ENCODE peak calls at places on chromosomes 12 and 14, in six cellular contexts. One of them, this sample, is unnamed.

GRCh38 chr12:65911321-65911720 is 87.0 kb downstream of the HMGA2 start:
- DNase-seq in GM03348: peak; percentile 16
- DNase-seq in transverse colon: peak; percentile 77
- DNase-seq in esophagus muscularis mucosa: no peak
- DNase-seq in NCI-H187 treated with DMSO at 0.1 percent for 48 hours: no peak
- DNase-seq in right atrium auricular region: no peak
- DNase-seq in this sample: no peak

GRCh38 chr12:43882578-43883178 is 46.8 kb downstream of the TMEM117 start:
- DNase-seq in NCI-H187 treated with DMSO at 0.1 percent for 48 hours: peak; percentile 8
- DNase-seq in transverse colon: peak; percentile 12
- DNase-seq in right atrium auricular region: no peak
- DNase-seq in esophagus muscularis mucosa: no peak
- DNase-seq in GM03348: peak; percentile 79
- DNase-seq in this sample: no peak

GRCh38 chr12:33116284-33116683 is 219.7 kb upstream of the PKP2 start:
- DNase-seq in esophagus muscularis mucosa: no peak
- DNase-seq in GM03348: no peak
- DNase-seq in NCI-H187 treated with DMSO at 0.1 percent for 48 hours: no peak
- DNase-seq in transverse colon: no peak
- DNase-seq in right atrium auricular region: no peak
- DNase-seq in this sample: no peak

GRCh38 chr14:63542231-63542999 is 762 bp downstream of the PPP2R5E start:
- DNase-seq in NCI-H187 treated with DMSO at 0.1 percent for 48 hours: no peak
- DNase-seq in GM03348: peak; percentile 65
- DNase-seq in right atrium auricular region: no peak
- DNase-seq in esophagus muscularis mucosa: no peak
- DNase-seq in transverse colon: peak; percentile 36
- DNase-seq in this sample: peak; percentile 43

GRCh38 chr14:103529383-103530365 is 678 bp downstream of the TRMT61A start:
- DNase-seq in esophagus muscularis mucosa: no peak
- DNase-seq in NCI-H187 treated with DMSO at 0.1 percent for 48 hours: no peak
- DNase-seq in right atrium auricular region: no peak
- DNase-seq in transverse colon: peak; percentile 8
- DNase-seq in GM03348: peak; percentile 25
- DNase-seq in this sample: no peak

GRCh38 chr12:9869307-9870161 is at the start of gene CLEC2B:
- DNase-seq in esophagus muscularis mucosa: no peak
- DNase-seq in transverse colon: no peak
- DNase-seq in NCI-H187 treated with DMSO at 0.1 percent for 48 hours: no peak
- DNase-seq in GM03348: peak; percentile 52
- DNase-seq in right atrium auricular region: no peak
- DNase-seq in this sample: no peak

GRCh38 chr14:60106341-60106740 is 14.6 kb downstream of the PCNX4 start:
- DNase-seq in transverse colon: no peak
- DNase-seq in right atrium auricular region: no peak
- DNase-seq in esophagus muscularis mucosa: no peak
- DNase-seq in GM03348: peak; percentile 51
- DNase-seq in NCI-H187 treated with DMSO at 0.1 percent for 48 hours: no peak
- DNase-seq in this sample: no peak

GRCh38 chr12:120475643-120476042 is 6.1 kb upstream of the SRSF9 start:
- DNase-seq in esophagus muscularis mucosa: no peak
- DNase-seq in right atrium auricular region: no peak
- DNase-seq in transverse colon: no peak
- DNase-seq in NCI-H187 treated with DMSO at 0.1 percent for 48 hours: no peak
- DNase-seq in GM03348: no peak
- DNase-seq in this sample: no peak

GRCh38 chr12:108565976-108566375 is 3.6 kb downstream of the ISCU start:
- DNase-seq in GM03348: peak; percentile 62
- DNase-seq in transverse colon: peak; percentile 84
- DNase-seq in right atrium auricular region: peak; percentile 76
- DNase-seq in esophagus muscularis mucosa: peak; percentile 87
- DNase-seq in NCI-H187 treated with DMSO at 0.1 percent for 48 hours: no peak
- DNase-seq in this sample: no peak

GRCh38 chr12:100504820-100505219 is 31.2 kb downstream of the NR1H4 start:
- DNase-seq in NCI-H187 treated with DMSO at 0.1 percent for 48 hours: no peak
- DNase-seq in transverse colon: peak; percentile 82
- DNase-seq in GM03348: no peak
- DNase-seq in esophagus muscularis mucosa: no peak
- DNase-seq in right atrium auricular region: no peak
- DNase-seq in this sample: no peak

GRCh38 chr12:117874842-117875434 is 93.9 kb downstream of the KSR2 start:
- DNase-seq in NCI-H187 treated with DMSO at 0.1 percent for 48 hours: peak; percentile 47
- DNase-seq in esophagus muscularis mucosa: no peak
- DNase-seq in transverse colon: peak; percentile 76
- DNase-seq in right atrium auricular region: peak; percentile 70
- DNase-seq in GM03348: peak; percentile 84
- DNase-seq in this sample: peak; percentile 29

GRCh38 chr12:15856097-15856982 is 25.8 kb upstream of the STRAP start:
- DNase-seq in GM03348: peak; percentile 54
- DNase-seq in NCI-H187 treated with DMSO at 0.1 percent for 48 hours: no peak
- DNase-seq in transverse colon: peak; percentile 36
- DNase-seq in esophagus muscularis mucosa: no peak
- DNase-seq in right atrium auricular region: no peak
- DNase-seq in this sample: no peak

GRCh38 chr12:52222692-52223091 is 10.4 kb upstream of the KRT7 start:
- DNase-seq in GM03348: no peak
- DNase-seq in NCI-H187 treated with DMSO at 0.1 percent for 48 hours: no peak
- DNase-seq in transverse colon: no peak
- DNase-seq in esophagus muscularis mucosa: no peak
- DNase-seq in right atrium auricular region: no peak
- DNase-seq in this sample: no peak

GRCh38 chr12:104788848-104789271 is 169.2 kb downstream of the SLC41A2 start:
- DNase-seq in transverse colon: no peak
- DNase-seq in NCI-H187 treated with DMSO at 0.1 percent for 48 hours: no peak
- DNase-seq in GM03348: no peak
- DNase-seq in right atrium auricular region: no peak
- DNase-seq in esophagus muscularis mucosa: no peak
- DNase-seq in this sample: no peak

GRCh38 chr12:67151891-67152290 is 117.3 kb upstream of the CAND1 start:
- DNase-seq in transverse colon: no peak
- DNase-seq in right atrium auricular region: no peak
- DNase-seq in NCI-H187 treated with DMSO at 0.1 percent for 48 hours: no peak
- DNase-seq in esophagus muscularis mucosa: no peak
- DNase-seq in GM03348: no peak
- DNase-seq in this sample: no peak

GRCh38 chr12:131114331-131114730 is 160.6 kb downstream of the ADGRD1 start:
- DNase-seq in right atrium auricular region: no peak
- DNase-seq in esophagus muscularis mucosa: no peak
- DNase-seq in NCI-H187 treated with DMSO at 0.1 percent for 48 hours: no peak
- DNase-seq in transverse colon: no peak
- DNase-seq in GM03348: no peak
- DNase-seq in this sample: no peak

GRCh38 chr12:3882396-3882795 is 9.2 kb upstream of the PARP11 start:
- DNase-seq in NCI-H187 treated with DMSO at 0.1 percent for 48 hours: no peak
- DNase-seq in right atrium auricular region: no peak
- DNase-seq in transverse colon: no peak
- DNase-seq in GM03348: no peak
- DNase-seq in esophagus muscularis mucosa: no peak
- DNase-seq in this sample: no peak

GRCh38 chr12:53696285-53696654 is 20.4 kb upstream of the ATP5MC2 start:
- DNase-seq in esophagus muscularis mucosa: no peak
- DNase-seq in GM03348: peak; percentile 84
- DNase-seq in right atrium auricular region: peak; percentile 67
- DNase-seq in transverse colon: peak; percentile 78
- DNase-seq in NCI-H187 treated with DMSO at 0.1 percent for 48 hours: peak; percentile 98
- DNase-seq in this sample: peak; percentile 83

GRCh38 chr12:64931981-64932380 is 107.5 kb downstream of the TBC1D30 start:
- DNase-seq in NCI-H187 treated with DMSO at 0.1 percent for 48 hours: no peak
- DNase-seq in right atrium auricular region: no peak
- DNase-seq in esophagus muscularis mucosa: no peak
- DNase-seq in GM03348: no peak
- DNase-seq in transverse colon: no peak
- DNase-seq in this sample: no peak

GRCh38 chr12:123436017-123436964 is at the start of gene RILPL2:
- DNase-seq in right atrium auricular region: peak; percentile 92
- DNase-seq in esophagus muscularis mucosa: peak; percentile 96
- DNase-seq in transverse colon: peak; percentile 92
- DNase-seq in GM03348: peak; percentile 94
- DNase-seq in NCI-H187 treated with DMSO at 0.1 percent for 48 hours: no peak
- DNase-seq in this sample: peak; percentile 81

GRCh38 chr12:27193854-27194544 is 50.1 kb upstream of the STK38L start:
- DNase-seq in transverse colon: peak; percentile 30
- DNase-seq in right atrium auricular region: peak; percentile 71
- DNase-seq in esophagus muscularis mucosa: no peak
- DNase-seq in GM03348: peak; percentile 70
- DNase-seq in NCI-H187 treated with DMSO at 0.1 percent for 48 hours: no peak
- DNase-seq in this sample: no peak

GRCh38 chr14:54108481-54109471 is 152.2 kb upstream of the BMP4 start:
- DNase-seq in GM03348: peak; percentile 50
- DNase-seq in right atrium auricular region: no peak
- DNase-seq in NCI-H187 treated with DMSO at 0.1 percent for 48 hours: no peak
- DNase-seq in transverse colon: no peak
- DNase-seq in esophagus muscularis mucosa: no peak
- DNase-seq in this sample: no peak

GRCh38 chr14:71591929-71592328 is 340.3 kb upstream of the RGS6 start:
- DNase-seq in transverse colon: no peak
- DNase-seq in esophagus muscularis mucosa: no peak
- DNase-seq in GM03348: peak; percentile 77
- DNase-seq in NCI-H187 treated with DMSO at 0.1 percent for 48 hours: no peak
- DNase-seq in right atrium auricular region: no peak
- DNase-seq in this sample: no peak

GRCh38 chr12:67704071-67704470 is 55.5 kb downstream of the DYRK2 start:
- DNase-seq in esophagus muscularis mucosa: no peak
- DNase-seq in right atrium auricular region: no peak
- DNase-seq in GM03348: no peak
- DNase-seq in NCI-H187 treated with DMSO at 0.1 percent for 48 hours: no peak
- DNase-seq in transverse colon: no peak
- DNase-seq in this sample: no peak

GRCh38 chr14:21913759-21914158 is 240.1 kb upstream of the OR4E1 start:
- DNase-seq in right atrium auricular region: peak; percentile 64
- DNase-seq in transverse colon: peak; percentile 56
- DNase-seq in esophagus muscularis mucosa: no peak
- DNase-seq in GM03348: peak; percentile 13
- DNase-seq in NCI-H187 treated with DMSO at 0.1 percent for 48 hours: no peak
- DNase-seq in this sample: peak; percentile 14

GRCh38 chr14:75484711-75485429 is 37.4 kb upstream of the BATF start:
- DNase-seq in NCI-H187 treated with DMSO at 0.1 percent for 48 hours: no peak
- DNase-seq in GM03348: no peak
- DNase-seq in right atrium auricular region: no peak
- DNase-seq in transverse colon: no peak
- DNase-seq in esophagus muscularis mucosa: peak; percentile 77
- DNase-seq in this sample: no peak

GRCh38 chr12:41992029-41992428 is 152.6 kb downstream of the GXYLT1 start:
- DNase-seq in esophagus muscularis mucosa: no peak
- DNase-seq in transverse colon: no peak
- DNase-seq in GM03348: no peak
- DNase-seq in NCI-H187 treated with DMSO at 0.1 percent for 48 hours: peak; percentile 21
- DNase-seq in right atrium auricular region: no peak
- DNase-seq in this sample: no peak

GRCh38 chr12:116166306-116166705 is 111.2 kb downstream of the MED13L start:
- DNase-seq in NCI-H187 treated with DMSO at 0.1 percent for 48 hours: no peak
- DNase-seq in right atrium auricular region: no peak
- DNase-seq in transverse colon: no peak
- DNase-seq in GM03348: no peak
- DNase-seq in esophagus muscularis mucosa: no peak
- DNase-seq in this sample: no peak

GRCh38 chr14:22487401-22487800 is 101.6 kb downstream of the DAD1 start:
- DNase-seq in right atrium auricular region: no peak
- DNase-seq in GM03348: no peak
- DNase-seq in esophagus muscularis mucosa: no peak
- DNase-seq in NCI-H187 treated with DMSO at 0.1 percent for 48 hours: no peak
- DNase-seq in transverse colon: no peak
- DNase-seq in this sample: no peak

GRCh38 chr14:87351007-87351406 is 642.0 kb downstream of the GALC start:
- DNase-seq in GM03348: no peak
- DNase-seq in right atrium auricular region: no peak
- DNase-seq in transverse colon: no peak
- DNase-seq in esophagus muscularis mucosa: no peak
- DNase-seq in NCI-H187 treated with DMSO at 0.1 percent for 48 hours: no peak
- DNase-seq in this sample: no peak

GRCh38 chr12:123076604-123077297 is 74.1 kb downstream of the PITPNM2 start:
- DNase-seq in esophagus muscularis mucosa: no peak
- DNase-seq in right atrium auricular region: no peak
- DNase-seq in GM03348: no peak
- DNase-seq in NCI-H187 treated with DMSO at 0.1 percent for 48 hours: no peak
- DNase-seq in transverse colon: no peak
- DNase-seq in this sample: no peak

GRCh38 chr14:72939630-72940029 is 13.4 kb downstream of the DCAF4 start:
- DNase-seq in right atrium auricular region: no peak
- DNase-seq in NCI-H187 treated with DMSO at 0.1 percent for 48 hours: no peak
- DNase-seq in GM03348: no peak
- DNase-seq in esophagus muscularis mucosa: no peak
- DNase-seq in transverse colon: no peak
- DNase-seq in this sample: no peak

GRCh38 chr12:65823481-65824313 is 586 bp upstream of the HMGA2 start:
- DNase-seq in right atrium auricular region: no peak
- DNase-seq in transverse colon: peak; percentile 73
- DNase-seq in GM03348: peak; percentile 82
- DNase-seq in NCI-H187 treated with DMSO at 0.1 percent for 48 hours: no peak
- DNase-seq in esophagus muscularis mucosa: no peak
- DNase-seq in this sample: no peak

GRCh38 chr14:50148799-50149198 is 32.4 kb upstream of the VCPKMT start:
- DNase-seq in esophagus muscularis mucosa: no peak
- DNase-seq in NCI-H187 treated with DMSO at 0.1 percent for 48 hours: no peak
- DNase-seq in GM03348: no peak
- DNase-seq in transverse colon: no peak
- DNase-seq in right atrium auricular region: no peak
- DNase-seq in this sample: no peak

GRCh38 chr12:56687225-56688128 is 607 bp downstream of the PTGES3 start:
- DNase-seq in right atrium auricular region: peak; percentile 71
- DNase-seq in transverse colon: peak; percentile 69
- DNase-seq in NCI-H187 treated with DMSO at 0.1 percent for 48 hours: peak; percentile 7
- DNase-seq in GM03348: peak; percentile 46
- DNase-seq in esophagus muscularis mucosa: peak; percentile 92
- DNase-seq in this sample: peak; percentile 63

GRCh38 chr14:30874120-30874998 is at the start of gene COCH:
- DNase-seq in esophagus muscularis mucosa: no peak
- DNase-seq in GM03348: peak; percentile 43
- DNase-seq in right atrium auricular region: no peak
- DNase-seq in NCI-H187 treated with DMSO at 0.1 percent for 48 hours: no peak
- DNase-seq in transverse colon: peak; percentile 54
- DNase-seq in this sample: peak; percentile 71